ENCODE peak calls at places on chromosomes 2 and 18, in eight cellular contexts. One of them, this sample, is unnamed.

GRCh38 chr2:200662727-200663126 is 76.9 kb downstream of the AOX1 start:
- DNase-seq in PC-3: peak
- DNase-seq in HCT116: peak
- DNase-seq in hepatocyte: peak
- DNase-seq in GM23248: peak
- DNase-seq in fibroblast of lung: peak
- DNase-seq in mesenchymal stem cell: peak
- DNase-seq in K562: no peak
- DNase-seq in this sample: peak

GRCh38 chr2:200257570-200257969 is 48.9 kb upstream of the SPATS2L start:
- DNase-seq in PC-3: no peak
- DNase-seq in HCT116: no peak
- DNase-seq in hepatocyte: no peak
- DNase-seq in GM23248: no peak
- DNase-seq in fibroblast of lung: no peak
- DNase-seq in mesenchymal stem cell: no peak
- DNase-seq in K562: no peak
- DNase-seq in this sample: no peak

GRCh38 chr2:2061091-2061696 is 269.9 kb downstream of the MYT1L start:
- DNase-seq in PC-3: no peak
- DNase-seq in HCT116: no peak
- DNase-seq in hepatocyte: no peak
- DNase-seq in GM23248: no peak
- DNase-seq in fibroblast of lung: no peak
- DNase-seq in mesenchymal stem cell: no peak
- DNase-seq in K562: no peak
- DNase-seq in this sample: no peak

GRCh38 chr2:27485496-27485895 is 4.0 kb downstream of the IFT172 start:
- DNase-seq in PC-3: no peak
- DNase-seq in HCT116: no peak
- DNase-seq in hepatocyte: no peak
- DNase-seq in GM23248: no peak
- DNase-seq in fibroblast of lung: no peak
- DNase-seq in mesenchymal stem cell: no peak
- DNase-seq in K562: no peak
- DNase-seq in this sample: no peak

GRCh38 chr2:212520340-212520739 is 18.3 kb downstream of the ERBB4 start:
- DNase-seq in PC-3: peak
- DNase-seq in HCT116: peak
- DNase-seq in hepatocyte: no peak
- DNase-seq in GM23248: peak
- DNase-seq in fibroblast of lung: no peak
- DNase-seq in mesenchymal stem cell: peak
- DNase-seq in K562: no peak
- DNase-seq in this sample: no peak

GRCh38 chr2:5563411-5563810 is 128.8 kb upstream of the SOX11 start:
- DNase-seq in PC-3: no peak
- DNase-seq in HCT116: no peak
- DNase-seq in hepatocyte: no peak
- DNase-seq in GM23248: no peak
- DNase-seq in fibroblast of lung: no peak
- DNase-seq in mesenchymal stem cell: no peak
- DNase-seq in K562: no peak
- DNase-seq in this sample: no peak

GRCh38 chr2:111919362-111919761 is 21.0 kb downstream of the MERTK start:
- DNase-seq in PC-3: no peak
- DNase-seq in HCT116: no peak
- DNase-seq in hepatocyte: no peak
- DNase-seq in GM23248: peak
- DNase-seq in fibroblast of lung: no peak
- DNase-seq in mesenchymal stem cell: no peak
- DNase-seq in K562: peak
- DNase-seq in this sample: no peak

GRCh38 chr2:190179754-190180312 is 117.3 kb upstream of the MSTN start:
- DNase-seq in PC-3: no peak
- DNase-seq in HCT116: no peak
- DNase-seq in hepatocyte: no peak
- DNase-seq in GM23248: no peak
- DNase-seq in fibroblast of lung: no peak
- DNase-seq in mesenchymal stem cell: no peak
- DNase-seq in K562: no peak
- DNase-seq in this sample: no peak

GRCh38 chr18:5524660-5525059 is 19.1 kb downstream of the EPB41L3 start:
- DNase-seq in PC-3: no peak
- DNase-seq in HCT116: no peak
- DNase-seq in hepatocyte: no peak
- DNase-seq in GM23248: no peak
- DNase-seq in fibroblast of lung: no peak
- DNase-seq in mesenchymal stem cell: no peak
- DNase-seq in K562: no peak
- DNase-seq in this sample: no peak

GRCh38 chr2:12501469-12502147 is 215.1 kb upstream of the TRIB2 start:
- DNase-seq in PC-3: peak
- DNase-seq in HCT116: no peak
- DNase-seq in hepatocyte: no peak
- DNase-seq in GM23248: peak
- DNase-seq in fibroblast of lung: no peak
- DNase-seq in mesenchymal stem cell: no peak
- DNase-seq in K562: no peak
- DNase-seq in this sample: no peak

GRCh38 chr2:172462393-172463381 is 35.3 kb downstream of the ITGA6 start:
- DNase-seq in PC-3: peak
- DNase-seq in HCT116: no peak
- DNase-seq in hepatocyte: no peak
- DNase-seq in GM23248: no peak
- DNase-seq in fibroblast of lung: no peak
- DNase-seq in mesenchymal stem cell: no peak
- DNase-seq in K562: no peak
- DNase-seq in this sample: peak

GRCh38 chr2:156399950-156400703 is 36.1 kb upstream of the GPD2 start:
- DNase-seq in PC-3: peak
- DNase-seq in HCT116: peak
- DNase-seq in hepatocyte: peak
- DNase-seq in GM23248: peak
- DNase-seq in fibroblast of lung: peak
- DNase-seq in mesenchymal stem cell: no peak
- DNase-seq in K562: peak
- DNase-seq in this sample: peak

GRCh38 chr2:206915136-206915535 is 24.2 kb upstream of the CPO start:
- DNase-seq in PC-3: peak
- DNase-seq in HCT116: peak
- DNase-seq in hepatocyte: peak
- DNase-seq in GM23248: peak
- DNase-seq in fibroblast of lung: peak
- DNase-seq in mesenchymal stem cell: peak
- DNase-seq in K562: no peak
- DNase-seq in this sample: no peak

GRCh38 chr18:14978962-14979535 is 231.1 kb downstream of the ANKRD30B start:
- DNase-seq in PC-3: peak
- DNase-seq in HCT116: no peak
- DNase-seq in hepatocyte: no peak
- DNase-seq in GM23248: peak
- DNase-seq in fibroblast of lung: no peak
- DNase-seq in mesenchymal stem cell: no peak
- DNase-seq in K562: peak
- DNase-seq in this sample: peak

GRCh38 chr2:109270758-109271305 is 141.8 kb downstream of the SH3RF3 start:
- DNase-seq in PC-3: peak
- DNase-seq in HCT116: no peak
- DNase-seq in hepatocyte: peak
- DNase-seq in GM23248: no peak
- DNase-seq in fibroblast of lung: no peak
- DNase-seq in mesenchymal stem cell: no peak
- DNase-seq in K562: no peak
- DNase-seq in this sample: no peak

GRCh38 chr2:84914334-84914733 is 8.9 kb downstream of the TMSB10 start:
- DNase-seq in PC-3: no peak
- DNase-seq in HCT116: no peak
- DNase-seq in hepatocyte: no peak
- DNase-seq in GM23248: no peak
- DNase-seq in fibroblast of lung: no peak
- DNase-seq in mesenchymal stem cell: no peak
- DNase-seq in K562: no peak
- DNase-seq in this sample: no peak

GRCh38 chr2:86627550-86627949 is 3.9 kb upstream of the RNF103 start:
- DNase-seq in PC-3: no peak
- DNase-seq in HCT116: no peak
- DNase-seq in hepatocyte: no peak
- DNase-seq in GM23248: no peak
- DNase-seq in fibroblast of lung: no peak
- DNase-seq in mesenchymal stem cell: no peak
- DNase-seq in K562: no peak
- DNase-seq in this sample: no peak

GRCh38 chr18:77858331-77858730 is 608.7 kb downstream of the GALR1 start:
- DNase-seq in PC-3: no peak
- DNase-seq in HCT116: no peak
- DNase-seq in hepatocyte: no peak
- DNase-seq in GM23248: no peak
- DNase-seq in fibroblast of lung: no peak
- DNase-seq in mesenchymal stem cell: no peak
- DNase-seq in K562: no peak
- DNase-seq in this sample: no peak

GRCh38 chr2:44168684-44169154 is at the start of gene PPM1B:
- DNase-seq in PC-3: peak
- DNase-seq in HCT116: no peak
- DNase-seq in hepatocyte: peak
- DNase-seq in GM23248: no peak
- DNase-seq in fibroblast of lung: no peak
- DNase-seq in mesenchymal stem cell: no peak
- DNase-seq in K562: peak
- DNase-seq in this sample: no peak

GRCh38 chr2:44167908-44168683 is 579 bp upstream of the PPM1B start:
- DNase-seq in PC-3: peak
- DNase-seq in HCT116: peak
- DNase-seq in hepatocyte: peak
- DNase-seq in GM23248: peak
- DNase-seq in fibroblast of lung: peak
- DNase-seq in mesenchymal stem cell: peak
- DNase-seq in K562: peak
- DNase-seq in this sample: peak

GRCh38 chr2:44170337-44170736 is 1.7 kb downstream of the PPM1B start:
- DNase-seq in PC-3: peak
- DNase-seq in HCT116: no peak
- DNase-seq in hepatocyte: peak
- DNase-seq in GM23248: peak
- DNase-seq in fibroblast of lung: peak
- DNase-seq in mesenchymal stem cell: peak
- DNase-seq in K562: no peak
- DNase-seq in this sample: no peak

GRCh38 chr2:44171018-44171417 is 2.3 kb downstream of the PPM1B start:
- DNase-seq in PC-3: peak
- DNase-seq in HCT116: peak
- DNase-seq in hepatocyte: peak
- DNase-seq in GM23248: peak
- DNase-seq in fibroblast of lung: peak
- DNase-seq in mesenchymal stem cell: peak
- DNase-seq in K562: no peak
- DNase-seq in this sample: no peak

GRCh38 chr2:44169155-44169898 is 652 bp downstream of the PPM1B start:
- DNase-seq in PC-3: peak
- DNase-seq in HCT116: no peak
- DNase-seq in hepatocyte: peak
- DNase-seq in GM23248: peak
- DNase-seq in fibroblast of lung: peak
- DNase-seq in mesenchymal stem cell: peak
- DNase-seq in K562: peak
- DNase-seq in this sample: peak
- H2AFZ ChIP-seq in PC-3: peak
- H2AFZ ChIP-seq in HCT116: no peak
- H2AFZ ChIP-seq in hepatocyte: peak
- H2AFZ ChIP-seq in GM23248: peak
- H2AFZ ChIP-seq in fibroblast of lung: peak
- H2AFZ ChIP-seq in mesenchymal stem cell: peak
- H2AFZ ChIP-seq in K562: peak
- H2AFZ ChIP-seq in this sample: peak

DNA sequence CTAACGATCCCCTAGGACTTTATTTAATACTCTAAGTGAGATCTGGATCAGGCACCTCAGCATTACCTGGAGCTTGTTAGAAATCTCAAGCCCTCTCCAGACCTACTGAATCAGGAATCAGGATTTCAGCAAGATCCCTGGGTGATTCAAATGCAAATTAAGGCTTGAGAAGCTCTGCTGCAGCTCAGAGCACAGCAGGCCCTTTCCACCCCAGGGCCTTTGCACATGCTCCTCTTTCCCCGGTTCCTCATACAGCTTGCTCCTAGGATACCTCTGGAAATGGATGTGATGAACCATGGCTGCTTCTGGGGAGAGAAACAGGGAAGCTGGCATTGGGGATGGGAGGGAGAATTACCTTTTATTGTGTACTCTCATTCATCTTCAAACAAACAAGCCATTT is 40.3 kb upstream of the MGAT4A start:
- DNase-seq in PC-3: no peak
- DNase-seq in HCT116: no peak
- DNase-seq in hepatocyte: no peak
- DNase-seq in GM23248: no peak
- DNase-seq in fibroblast of lung: no peak
- DNase-seq in mesenchymal stem cell: no peak
- DNase-seq in K562: no peak
- DNase-seq in this sample: no peak
- H2AFZ ChIP-seq in PC-3: no peak
- H2AFZ ChIP-seq in HCT116: no peak
- H2AFZ ChIP-seq in hepatocyte: no peak
- H2AFZ ChIP-seq in GM23248: no peak
- H2AFZ ChIP-seq in fibroblast of lung: no peak
- H2AFZ ChIP-seq in mesenchymal stem cell: no peak
- H2AFZ ChIP-seq in K562: no peak
- H2AFZ ChIP-seq in this sample: no peak

GRCh38 chr2:59354498-59354897 is 1113.4 kb upstream of the FANCL start:
- DNase-seq in PC-3: no peak
- DNase-seq in HCT116: no peak
- DNase-seq in hepatocyte: no peak
- DNase-seq in GM23248: no peak
- DNase-seq in fibroblast of lung: no peak
- DNase-seq in mesenchymal stem cell: no peak
- DNase-seq in K562: no peak
- DNase-seq in this sample: no peak

GRCh38 chr2:59353301-59353921 is 1112.3 kb upstream of the FANCL start:
- DNase-seq in PC-3: no peak
- DNase-seq in HCT116: no peak
- DNase-seq in hepatocyte: no peak
- DNase-seq in GM23248: no peak
- DNase-seq in fibroblast of lung: no peak
- DNase-seq in mesenchymal stem cell: no peak
- DNase-seq in K562: no peak
- DNase-seq in this sample: no peak
- H2AFZ ChIP-seq in PC-3: no peak
- H2AFZ ChIP-seq in HCT116: no peak
- H2AFZ ChIP-seq in hepatocyte: no peak
- H2AFZ ChIP-seq in GM23248: no peak
- H2AFZ ChIP-seq in fibroblast of lung: no peak
- H2AFZ ChIP-seq in mesenchymal stem cell: no peak
- H2AFZ ChIP-seq in K562: no peak
- H2AFZ ChIP-seq in this sample: no peak

DNA sequence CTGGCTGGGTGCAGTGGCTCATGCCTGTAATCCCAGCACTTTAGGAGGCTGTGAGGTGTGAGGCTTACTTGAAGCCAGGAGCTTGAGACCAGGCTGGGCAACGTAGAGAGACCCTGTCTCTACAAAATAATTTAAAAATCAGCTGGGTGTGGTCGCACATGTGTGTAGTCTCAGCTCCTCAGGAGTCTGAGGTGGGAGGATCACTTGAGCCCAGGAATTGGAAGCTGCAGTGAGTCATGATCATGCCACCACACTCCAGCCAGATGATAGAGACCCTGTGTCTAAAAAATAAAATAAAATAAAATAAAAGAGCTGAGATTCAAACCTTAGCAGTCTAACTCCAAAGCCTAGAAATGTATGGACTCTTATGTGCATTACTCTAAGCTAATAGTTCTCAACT is 39.0 kb upstream of the NEDD4L start:
- DNase-seq in PC-3: peak
- DNase-seq in HCT116: no peak
- DNase-seq in hepatocyte: no peak
- DNase-seq in GM23248: peak
- DNase-seq in fibroblast of lung: peak
- DNase-seq in mesenchymal stem cell: no peak
- DNase-seq in K562: no peak
- DNase-seq in this sample: peak
- H2AFZ ChIP-seq in PC-3: peak
- H2AFZ ChIP-seq in HCT116: peak
- H2AFZ ChIP-seq in hepatocyte: no peak
- H2AFZ ChIP-seq in GM23248: no peak
- H2AFZ ChIP-seq in fibroblast of lung: no peak
- H2AFZ ChIP-seq in mesenchymal stem cell: no peak
- H2AFZ ChIP-seq in K562: no peak
- H2AFZ ChIP-seq in this sample: no peak